ENCODE peak calls at places on chromosomes 5 and 9, in five cellular contexts. D is esophagus muscularis mucosa, M is AG04449, X is Karpas-422, C is AG09309. B is an unnamed sample.

GRCh38 chr9:98823666-98824334 is 16.3 kb downstream of the GALNT12 start:
- DNase-seq in D (no peak), M (no peak), X (no peak), C (no peak), B (no peak)

GRCh38 chr9:121222524-121223171 is 21.0 kb upstream of the RAB14 start:
- DNase-seq in D (no peak), M (no peak), X (peak; percentile 66), C (no peak), B (peak; percentile 54)

GRCh38 chr5:102802704-102803458 is 47.8 kb downstream of the PAM start:
- DNase-seq in D (no peak), M (no peak), X (no peak), C (no peak), B (no peak)

GRCh38 chr9:133584559-133585476 is 24.4 kb downstream of the FAM163B start:
- DNase-seq in D (no peak), M (no peak), X (no peak), C (no peak), B (peak; percentile 41)

GRCh38 chr5:105392122-105392709 is 1829.6 kb upstream of the NUDT12 start:
- DNase-seq in D (no peak), M (no peak), X (no peak), C (no peak), B (no peak)

GRCh38 chr9:35675732-35676392 is 2.1 kb downstream of the CA9 start:
- DNase-seq in D (no peak), M (no peak), X (no peak), C (no peak), B (no peak)

GRCh38 chr9:34715639-34716215 is 5.8 kb upstream of the CCL21 start:
- DNase-seq in D (no peak), M (no peak), X (no peak), C (no peak), B (no peak)

GRCh38 chr5:27008604-27009564 is 29.5 kb downstream of the CDH9 start:
- DNase-seq in D (no peak), M (no peak), X (no peak), C (no peak), B (peak; percentile 10)

GRCh38 chr5:107218457-107219193 is 452.1 kb downstream of the EFNA5 start:
- DNase-seq in D (no peak), M (peak; percentile 2), X (no peak), C (peak; percentile 16), B (no peak)

GRCh38 chr5:17021363-17021932 is 85.4 kb upstream of the MYO10 start:
- DNase-seq in D (no peak), M (no peak), X (no peak), C (no peak), B (peak; percentile 59)

GRCh38 chr5:17018871-17019270 is 82.8 kb upstream of the MYO10 start:
- DNase-seq in D (no peak), M (no peak), X (no peak), C (no peak), B (no peak)

GRCh38 chr5:17019324-17019723 is 83.2 kb upstream of the MYO10 start:
- DNase-seq in D (no peak), M (no peak), X (no peak), C (no peak), B (peak; percentile 64)

GRCh38 chr5:17022296-17022695 is 86.2 kb upstream of the MYO10 start:
- DNase-seq in D (no peak), M (no peak), X (no peak), C (no peak), B (peak; percentile 53)

GRCh38 chr5:17020586-17021362 is 84.7 kb upstream of the MYO10 start:
- DNase-seq in D (no peak), M (no peak), X (no peak), C (no peak), B (peak; percentile 38)
- H3K4me3 ChIP-seq in D (no peak overlapping the region), M (no peak overlapping the region), X (no peak overlapping the region), C (no peak overlapping the region), B (peak overlapping the region; percentile 50)

GRCh38 chr5:88820581-88820980 is 62.4 kb downstream of the MEF2C start:
- DNase-seq in D (no peak), M (no peak), X (peak; percentile 49), C (no peak), B (no peak)

GRCh38 chr5:88821161-88821560 is 61.8 kb downstream of the MEF2C start:
- DNase-seq in D (no peak), M (no peak), X (peak; percentile 61), C (no peak), B (no peak)

GRCh38 chr5:88819332-88819999 is 63.5 kb downstream of the MEF2C start:
- DNase-seq in D (no peak), M (no peak), X (peak; percentile 86), C (no peak), B (no peak)

GRCh38 chr5:88815048-88815789 is 67.8 kb downstream of the MEF2C start:
- DNase-seq in D (no peak), M (no peak), X (no peak), C (no peak), B (no peak)

GRCh38 chr5:88818296-88818695 is 64.7 kb downstream of the MEF2C start:
- DNase-seq in D (no peak), M (no peak), X (peak; percentile 61), C (no peak), B (no peak)
- H3K4me3 ChIP-seq in D (no peak overlapping the region), M (no peak overlapping the region), X (peak overlapping the region; percentile 29), C (no peak overlapping the region), B (no peak overlapping the region)

DNA sequence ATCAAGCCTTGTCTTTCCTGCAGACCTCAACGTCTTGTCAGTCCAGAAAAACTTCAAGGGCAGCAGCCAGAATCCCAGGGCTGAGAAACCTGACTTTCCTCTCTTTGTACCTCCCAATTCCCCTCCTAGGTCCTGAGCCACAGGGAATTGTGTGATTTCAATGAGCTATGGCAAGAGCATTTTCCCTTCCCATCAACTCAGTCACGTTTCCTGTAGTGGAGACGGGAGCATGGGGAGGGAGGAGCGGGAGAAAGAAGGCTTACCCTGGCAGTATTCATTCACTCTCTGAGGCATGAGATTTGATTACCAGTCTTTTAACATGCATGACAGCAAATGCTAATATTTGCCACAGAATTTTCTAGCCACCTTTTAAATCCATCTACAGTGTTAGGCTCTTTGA is 109.4 kb upstream of the TBCA start:
- DNase-seq in D (no peak), M (no peak), X (no peak), C (no peak), B (no peak)
- H3K4me3 ChIP-seq in D (no peak overlapping the region), M (no peak overlapping the region), X (no peak overlapping the region), C (no peak overlapping the region), B (no peak overlapping the region)

DNA sequence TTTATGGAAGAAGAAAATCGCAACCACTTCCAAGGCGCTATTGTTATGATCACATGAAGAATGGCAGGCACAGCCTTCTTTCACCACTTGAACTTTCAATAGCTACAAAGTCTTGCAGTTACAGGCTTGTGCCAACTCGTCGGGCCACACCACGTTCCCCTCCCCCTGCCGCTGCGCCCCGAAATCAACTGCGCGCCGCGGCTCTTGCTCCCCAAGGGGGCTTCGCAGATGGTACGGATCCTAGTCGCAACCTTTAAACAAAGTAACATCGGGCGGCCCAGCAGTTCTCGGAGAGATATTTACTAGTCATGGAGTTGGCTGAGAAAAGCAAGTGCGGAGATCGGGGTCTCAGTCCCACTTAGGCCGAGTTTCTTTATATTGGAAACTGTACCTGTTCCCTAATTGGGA is 1.0 kb upstream of the SEMA6A start:
- DNase-seq in D (no peak), M (no peak), X (peak; percentile 43), C (no peak), B (no peak)
- H3K4me3 ChIP-seq in D (peak overlapping the region; percentile 76), M (peak overlapping the region; percentile 3), X (peak overlapping the region; percentile 51), C (peak overlapping the region; percentile 18), B (peak overlapping the region; percentile 85)

GRCh38 chr5:31556461-31556860 is 24.4 kb downstream of the C5orf22 start:
- DNase-seq in D (no peak), M (no peak), X (no peak), C (no peak), B (no peak)
- H3K4me3 ChIP-seq in D (no peak overlapping the region), M (no peak overlapping the region), X (no peak overlapping the region), C (no peak overlapping the region), B (no peak overlapping the region)

GRCh38 chr5:140042551-140043507 is at the start of gene NRG2:
- DNase-seq in D (no peak), M (no peak), X (peak; percentile 66), C (no peak), B (peak; percentile 61)

GRCh38 chr5:140041492-140042421 is 1.3 kb downstream of the NRG2 start:
- DNase-seq in D (no peak), M (no peak), X (no peak), C (no peak), B (peak; percentile 55)

GRCh38 chr5:140040358-140040757 is 2.7 kb downstream of the NRG2 start:
- DNase-seq in D (no peak), M (no peak), X (no peak), C (no peak), B (no peak)

GRCh38 chr5:140039561-140039960 is 3.5 kb downstream of the NRG2 start:
- DNase-seq in D (no peak), M (no peak), X (no peak), C (no peak), B (peak; percentile 24)

GRCh38 chr5:140041099-140041491 is 2.0 kb downstream of the NRG2 start:
- DNase-seq in D (no peak), M (no peak), X (no peak), C (no peak), B (no peak)
- H3K4me3 ChIP-seq in D (peak overlapping the region; percentile 82), M (no peak overlapping the region), X (no peak overlapping the region), C (no peak overlapping the region), B (peak overlapping the region; percentile 77)

DNA sequence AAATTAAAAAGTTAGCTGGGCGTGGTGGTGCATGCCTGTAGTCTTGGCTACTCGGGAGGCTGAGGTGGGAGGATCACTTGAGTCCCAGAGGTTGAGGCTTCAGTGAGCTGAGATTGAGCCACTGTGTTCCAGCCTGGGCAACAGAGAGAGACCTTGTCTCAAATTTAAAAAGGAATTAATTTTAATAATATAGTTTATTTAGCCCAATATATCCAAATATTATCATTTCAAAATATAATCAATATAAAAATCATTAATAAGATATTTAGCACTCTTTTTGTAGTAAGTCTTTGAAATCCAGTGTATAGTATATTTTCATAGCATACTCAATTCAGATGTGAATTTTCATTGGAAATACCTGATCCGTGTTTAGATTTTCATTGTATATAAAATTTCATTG is 43.2 kb upstream of the ORM1 start:
- DNase-seq in D (no peak), M (no peak), X (no peak), C (no peak), B (no peak)
- H3K4me3 ChIP-seq in D (no peak overlapping the region), M (no peak overlapping the region), X (no peak overlapping the region), C (no peak overlapping the region), B (no peak overlapping the region)

DNA sequence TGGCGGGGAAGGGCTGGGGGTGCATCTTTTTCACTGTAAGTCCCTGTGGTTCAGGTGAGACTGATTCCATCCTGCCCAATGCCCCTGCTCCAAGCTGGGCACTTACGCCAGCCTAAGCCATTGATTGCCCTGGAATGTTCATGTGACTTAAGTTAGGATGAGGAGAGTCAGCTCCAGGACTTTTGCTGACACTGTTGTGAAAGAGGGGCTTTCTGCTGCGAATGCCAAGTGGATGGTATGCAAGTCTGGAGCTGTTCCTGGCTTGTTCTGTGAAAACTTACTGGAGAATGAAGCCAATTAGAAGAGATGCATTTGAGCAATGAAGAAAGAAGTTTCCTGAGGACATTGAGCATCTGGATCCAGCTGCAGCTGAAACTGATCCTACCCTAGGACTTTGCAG is 61.2 kb upstream of the ZFR start:
- DNase-seq in D (no peak), M (peak; percentile 80), X (no peak), C (peak; percentile 63), B (peak; percentile 57)
- H3K4me3 ChIP-seq in D (no peak overlapping the region), M (peak overlapping the region; percentile 46), X (no peak overlapping the region), C (no peak overlapping the region), B (no peak overlapping the region)

GRCh38 chr5:179558912-179559279 is 8.5 kb downstream of the RUFY1 start:
- DNase-seq in D (no peak), M (no peak), X (no peak), C (no peak), B (no peak)
- H3K4me3 ChIP-seq in D (peak overlapping the region; percentile 60), M (peak overlapping the region; percentile 66), X (no peak overlapping the region), C (peak overlapping the region; percentile 85), B (peak overlapping the region; percentile 90)

B was measured in mesenchymal stem cell.